ENCODE peak calls at places on chromosomes 5 and 9, in five cellular contexts. G, Z, J, W and Q are unnamed samples.

GRCh38 chr5:116303810-116304209 is 219.0 kb downstream of the COMMD10 start:
- DNase-seq in G (no peak), W (no peak), J (no peak), Z (no peak), Q (no peak)

GRCh38 chr9:86202338-86202882 is 57.0 kb downstream of the C9orf153 start:
- DNase-seq in J (peak), W (no peak), Z (peak), G (peak), Q (no peak)

GRCh38 chr5:95555553-95555952 is 652 bp downstream of the ARSK start:
- DNase-seq in Z (no peak), W (no peak), J (no peak), G (peak), Q (no peak)

GRCh38 chr5:33423018-33423630 is 17.6 kb upstream of the TARS1 start:
- DNase-seq in G (peak), J (peak), Z (peak), W (no peak), Q (no peak)

GRCh38 chr5:138755084-138755748 is 2.0 kb downstream of the CTNNA1 start:
- DNase-seq in W (no peak), G (no peak), Z (no peak), J (no peak), Q (no peak)

GRCh38 chr9:126157826-126158431 is 168.7 kb upstream of the MVB12B start:
- DNase-seq in G (no peak), Z (no peak), W (no peak), J (no peak), Q (no peak)

GRCh38 chr5:163529698-163530097 is 24.3 kb downstream of the MAT2B start:
- DNase-seq in G (no peak), J (no peak), Z (no peak), W (no peak), Q (no peak)

GRCh38 chr9:98880311-98881015 is 63.2 kb upstream of the COL15A1 start:
- DNase-seq in G (no peak), Z (no peak), J (no peak), W (no peak), Q (no peak)

GRCh38 chr5:95858023-95858461 is 35.5 kb upstream of the GLRX start:
- DNase-seq in G (peak), J (peak), Z (peak), W (peak), Q (peak)

GRCh38 chr5:17069995-17070405 is 133.9 kb upstream of the MYO10 start:
- DNase-seq in J (no peak), W (no peak), G (no peak), Z (peak), Q (no peak)

GRCh38 chr9:14212116-14212515 is 101.8 kb downstream of the NFIB start:
- DNase-seq in Z (peak), G (peak), J (peak), W (no peak), Q (no peak)

GRCh38 chr9:117095116-117095515 is 319.7 kb downstream of the ASTN2 start:
- DNase-seq in J (no peak), Z (peak), W (no peak), G (peak), Q (no peak)

GRCh38 chr9:119157196-119157595 is 212.0 kb downstream of the BRINP1 start:
- DNase-seq in W (no peak), G (no peak), J (no peak), Z (no peak), Q (no peak)

GRCh38 chr9:33103381-33104110 is 27.1 kb upstream of the SMU1 start:
- DNase-seq in G (no peak), Z (no peak), W (no peak), J (no peak), Q (no peak)

GRCh38 chr5:163463063-163463435 is 2.6 kb downstream of the HMMR start:
- DNase-seq in Z (no peak), G (no peak), W (no peak), J (no peak), Q (no peak)

GRCh38 chr9:87007711-87008360 is 60.5 kb upstream of the GAS1 start:
- DNase-seq in W (no peak), G (peak), Z (no peak), J (no peak), Q (no peak)

GRCh38 chr5:72177538-72177937 is 70.3 kb downstream of the MAP1B start:
- DNase-seq in Z (no peak), W (no peak), J (no peak), G (no peak), Q (no peak)

GRCh38 chr9:93652604-93653592 is 76.5 kb downstream of the PHF2 start:
- DNase-seq in Z (no peak), W (no peak), G (no peak), J (no peak), Q (no peak)

GRCh38 chr9:94005272-94005901 is 50.2 kb upstream of the BARX1 start:
- DNase-seq in J (no peak), G (peak), Z (peak), W (no peak), Q (no peak)

GRCh38 chr9:35563791-35564197 is 41.3 kb upstream of the TESK1 start:
- DNase-seq in W (peak), J (peak), G (no peak), Z (no peak), Q (no peak)

GRCh38 chr9:136273921-136274785 is 28.5 kb upstream of the QSOX2 start:
- DNase-seq in W (no peak), Z (no peak), J (no peak), G (no peak), Q (no peak)

GRCh38 chr9:136274786-136275654 is 28.9 kb downstream of the CCDC187 start:
- DNase-seq in J (no peak), G (no peak), Z (no peak), W (no peak), Q (no peak)

GRCh38 chr9:136270173-136270710 is 24.6 kb upstream of the QSOX2 start:
- DNase-seq in J (no peak), W (no peak), G (no peak), Z (no peak), Q (no peak)

GRCh38 chr9:136275655-136276429 is 28.1 kb downstream of the CCDC187 start:
- DNase-seq in Z (no peak), J (no peak), W (no peak), G (no peak), Q (no peak)

GRCh38 chr9:136273244-136273865 is 27.7 kb upstream of the QSOX2 start:
- DNase-seq in Z (no peak), G (peak), J (no peak), W (no peak), Q (no peak)
- TF ChIP-seq CTCF in Z (no peak), G (no peak), J (no peak), W (no peak), Q (no peak)

GRCh38 chr9:110143969-110144545 is 63.9 kb downstream of the C9orf152 start:
- DNase-seq in J (no peak), Z (no peak), W (no peak), G (no peak), Q (no peak)
- TF ChIP-seq CTCF in J (no peak), Z (no peak), W (no peak), G (no peak), Q (no peak)

GRCh38 chr9:127785933-127786772 is at the start of gene CDK9:
- DNase-seq in G (peak), W (peak), J (peak), Z (peak), Q (peak)
- TF ChIP-seq CTCF in G (no peak), W (no peak), J (no peak), Z (no peak), Q (no peak)

GRCh38 chr5:170590537-170590936 is 86.7 kb downstream of the KCNIP1 start:
- DNase-seq in W (no peak), Z (no peak), J (no peak), G (no peak), Q (no peak)
- TF ChIP-seq CTCF in W (no peak), Z (no peak), J (no peak), G (no peak), Q (no peak)